ENCODE peak calls at places on chromosomes 4 and X, in five cellular contexts. R is GM12892, T is C1 segment of cervical spinal cord, N is AG20443, F is IMR-90. H is an unnamed sample.

GRCh38 chrX:16587776-16588175 is 62.2 kb upstream of the S100G start:
- DNase-seq in R (no peak), N (no peak), T (no peak), F (peak), H (peak)

GRCh38 chr4:54091637-54092404 is 8.1 kb upstream of the GSX2 start:
- DNase-seq in F (peak), R (peak), T (peak), N (peak), H (peak)

GRCh38 chr4:43357252-43357974 is 464.9 kb downstream of the GRXCR1 start:
- DNase-seq in R (no peak), T (no peak), N (no peak), F (no peak), H (no peak)

GRCh38 chr4:55574252-55574651 is 17.8 kb downstream of the PDCL2 start:
- DNase-seq in N (no peak), F (no peak), R (no peak), T (no peak), H (no peak)

GRCh38 chrX:37783284-37783683 is 3.4 kb downstream of the CYBB start:
- DNase-seq in T (no peak), F (no peak), R (no peak), N (no peak), H (no peak)

GRCh38 chr4:7411896-7412585 is 22.7 kb downstream of the PSAPL1 start:
- DNase-seq in R (no peak), F (no peak), T (no peak), N (no peak), H (no peak)

GRCh38 chr4:7328913-7329638 is 105.7 kb downstream of the PSAPL1 start:
- DNase-seq in N (peak), R (no peak), T (no peak), F (peak), H (peak)

GRCh38 chr4:159077702-159078495 is 25.0 kb upstream of the RAPGEF2 start:
- DNase-seq in R (peak), T (no peak), N (no peak), F (peak), H (no peak)

GRCh38 chr4:81412941-81413488 is 58.7 kb downstream of the RASGEF1B start:
- DNase-seq in T (no peak), R (no peak), N (no peak), F (no peak), H (no peak)

GRCh38 chr4:158193171-158193749 is 17.0 kb upstream of the TMEM144 start:
- DNase-seq in N (peak), T (no peak), R (no peak), F (peak), H (peak)

GRCh38 chr4:46648088-46648744 is 258.3 kb upstream of the GABRA2 start:
- DNase-seq in N (no peak), F (peak), T (no peak), R (no peak), H (peak)

GRCh38 chr4:159410076-159410777 is 307.3 kb downstream of the RAPGEF2 start:
- DNase-seq in F (peak), T (no peak), N (no peak), R (no peak), H (peak)

GRCh38 chrX:53930513-53931380 is 113.5 kb downstream of the PHF8 start:
- DNase-seq in R (no peak), F (peak), T (no peak), N (no peak), H (peak)

GRCh38 chrX:71184092-71184491 is 38.9 kb upstream of the GJB1 start:
- DNase-seq in F (no peak), T (no peak), R (no peak), N (no peak), H (no peak)

GRCh38 chr4:117064297-117064696 is 21.1 kb downstream of the TRAM1L1 start:
- DNase-seq in F (peak), T (no peak), N (no peak), R (no peak), H (peak)

GRCh38 chrX:10722804-10723364 is 102.5 kb upstream of the MID1 start:
- DNase-seq in N (peak), T (no peak), F (peak), R (peak), H (peak)

GRCh38 chrX:3461824-3462508 is 115.5 kb upstream of the MXRA5 start:
- DNase-seq in T (no peak), N (no peak), R (no peak), F (no peak), H (no peak)

GRCh38 chr4:169070071-169070894 is 60.2 kb upstream of the CBR4 start:
- DNase-seq in F (peak), N (peak), R (no peak), T (no peak), H (peak)

H was measured in fibroblast of lung.